ENCODE peak calls at places on chromosomes 13 and 19, in nine cellular contexts. Q, X, N, B, W, T, V, J and P are unnamed samples.
A peak's percentile ranks its signal among the peaks of the same experiment; 100 is the strongest.

GRCh38 chr13:111595276-111595675 is 274.8 kb downstream of the TEX29 start:
- DNase-seq in T (no peak), V (no peak), W (no peak), B (no peak), X (no peak), N (no peak), Q (no peak), J (no peak), P (no peak)

GRCh38 chr13:112907286-112907685 is 61.7 kb upstream of the MCF2L start:
- DNase-seq in J (no peak), T (no peak), X (no peak), N (no peak), V (no peak), B (no peak), W (no peak), Q (no peak), P (no peak)

GRCh38 chr13:83620535-83621220 is 261.6 kb downstream of the SLITRK1 start:
- DNase-seq in W (peak; percentile 13), N (no peak), V (no peak), X (peak; percentile 76), J (no peak), B (peak; percentile 71), T (no peak), Q (no peak), P (no peak)

GRCh38 chr19:18915639-18916038 is 3.5 kb downstream of the COPE start:
- DNase-seq in Q (no peak), T (peak; percentile 80), B (peak; percentile 55), W (peak; percentile 50), J (peak; percentile 53), V (peak; percentile 72), X (peak; percentile 62), N (peak; percentile 69), P (peak; percentile 41)

GRCh38 chr13:59364508-59365187 is 799.1 kb downstream of the DIAPH3 start:
- DNase-seq in V (peak; percentile 52), J (no peak), W (no peak), Q (no peak), X (peak; percentile 2), N (peak; percentile 24), B (no peak), T (peak; percentile 62), P (no peak)

GRCh38 chr13:64928704-64929499 is 2301.2 kb downstream of the PCDH9 start:
- DNase-seq in T (no peak), N (no peak), Q (peak; percentile 11), J (no peak), V (no peak), B (peak; percentile 70), X (peak; percentile 75), W (peak; percentile 42), P (no peak)

GRCh38 chr13:59450218-59450617 is 713.5 kb downstream of the DIAPH3 start:
- DNase-seq in V (no peak), N (no peak), X (no peak), J (no peak), W (no peak), B (no peak), Q (no peak), T (peak; percentile 15), P (no peak)

GRCh38 chr13:23867027-23867491 is 22.1 kb downstream of the MIPEP start:
- DNase-seq in J (no peak), Q (peak; percentile 44), B (peak; percentile 64), X (peak; percentile 78), T (no peak), N (peak; percentile 18), V (no peak), W (no peak), P (no peak)

GRCh38 chr19:47663435-47663910 is 49.7 kb upstream of the EHD2 start:
- DNase-seq in V (no peak), T (no peak), B (peak; percentile 89), J (no peak), Q (peak; percentile 52), X (peak; percentile 92), W (no peak), N (no peak), P (no peak)
- TF ChIP-seq EZH2phosphoT487 in V (no peak), T (no peak), B (no peak), J (no peak), Q (no peak), X (peak; percentile 39), W (no peak), N (no peak), P (no peak)

DNA sequence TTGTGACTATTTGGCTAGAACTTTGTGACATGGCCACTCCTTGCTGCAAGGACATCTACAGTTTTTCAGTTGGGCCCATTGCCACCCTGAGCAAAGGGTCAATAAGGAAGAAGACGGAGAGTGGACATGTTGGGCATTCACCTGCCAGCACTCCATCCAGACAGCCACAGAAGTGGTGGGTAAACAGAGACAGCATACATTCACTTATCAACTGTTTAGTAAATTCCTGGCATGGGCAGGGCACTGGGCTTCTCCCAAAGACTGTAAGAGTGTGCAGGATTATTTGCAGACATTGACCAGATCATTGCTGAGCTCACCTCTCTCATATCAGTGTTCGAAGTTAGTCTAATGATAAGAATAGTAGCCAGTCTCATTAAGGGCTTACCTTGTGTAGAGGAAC is 29.2 kb downstream of the SIPA1L3 start:
- DNase-seq in V (no peak), X (no peak), N (no peak), T (no peak), B (no peak), W (no peak), J (no peak), Q (peak; percentile 38), P (no peak)
- H2AFZ ChIP-seq in V (no peak overlapping the region), X (no peak overlapping the region), N (no peak overlapping the region), T (no peak overlapping the region), B (no peak overlapping the region), W (no peak overlapping the region), J (no peak overlapping the region), Q (no peak overlapping the region), P (no peak overlapping the region)

GRCh38 chr19:920051-920857 is 3.1 kb downstream of the KISS1R start:
- DNase-seq in T (no peak), X (peak; percentile 55), N (peak; percentile 46), W (no peak), Q (peak; percentile 77), B (peak; percentile 38), V (peak; percentile 65), J (peak; percentile 10), P (no peak)
- H3K27ac ChIP-seq in T (no peak overlapping the region), X (no peak overlapping the region), N (no peak overlapping the region), W (no peak overlapping the region), Q (no peak overlapping the region), B (no peak overlapping the region), V (no peak overlapping the region), J (no peak overlapping the region), P (no peak overlapping the region)

DNA sequence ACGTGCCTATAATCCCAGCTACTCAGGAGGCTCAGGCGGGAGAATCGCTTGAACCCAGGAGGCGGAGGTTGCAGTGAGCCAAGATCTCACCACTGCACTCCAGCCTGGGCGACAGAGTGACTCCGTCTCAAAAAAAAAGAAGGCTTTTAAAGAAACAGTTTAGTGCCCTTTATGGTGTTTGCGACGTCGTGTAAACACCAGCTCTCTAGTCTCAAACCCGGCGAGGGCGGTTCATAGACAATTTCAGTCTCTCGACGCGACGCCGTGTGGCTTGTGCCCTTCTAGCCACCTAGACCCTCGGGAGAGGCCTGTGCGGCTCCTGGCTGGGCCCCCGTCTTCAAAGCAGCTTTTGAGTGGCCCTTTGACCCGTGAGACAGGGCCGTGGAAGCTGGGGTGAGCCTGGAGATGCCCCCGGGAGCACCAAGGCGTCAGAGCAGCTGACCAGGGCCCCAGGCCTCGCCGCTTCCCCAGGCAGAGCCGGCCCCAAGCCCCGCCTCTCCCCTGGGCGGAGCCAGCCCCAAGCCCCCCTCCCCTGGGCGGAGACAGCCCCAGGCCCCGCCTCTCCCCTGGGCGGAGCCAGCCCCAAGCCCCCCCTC is 5.0 kb upstream of the MADCAM1 start:
- DNase-seq in N (no peak), J (no peak), T (peak; percentile 58), B (peak; percentile 28), X (peak; percentile 37), Q (peak; percentile 26), W (no peak), V (peak; percentile 48), P (peak; percentile 58)
- TF ChIP-seq EZH2phosphoT487 in N (no peak), J (no peak), T (no peak), B (no peak), X (no peak), Q (no peak), W (no peak), V (no peak), P (no peak)

GRCh38 chr13:75101348-75101747 is 380.6 kb downstream of the TBC1D4 start:
- DNase-seq in J (no peak), Q (no peak), N (no peak), V (no peak), X (no peak), W (no peak), B (no peak), T (no peak), P (no peak)

DNA sequence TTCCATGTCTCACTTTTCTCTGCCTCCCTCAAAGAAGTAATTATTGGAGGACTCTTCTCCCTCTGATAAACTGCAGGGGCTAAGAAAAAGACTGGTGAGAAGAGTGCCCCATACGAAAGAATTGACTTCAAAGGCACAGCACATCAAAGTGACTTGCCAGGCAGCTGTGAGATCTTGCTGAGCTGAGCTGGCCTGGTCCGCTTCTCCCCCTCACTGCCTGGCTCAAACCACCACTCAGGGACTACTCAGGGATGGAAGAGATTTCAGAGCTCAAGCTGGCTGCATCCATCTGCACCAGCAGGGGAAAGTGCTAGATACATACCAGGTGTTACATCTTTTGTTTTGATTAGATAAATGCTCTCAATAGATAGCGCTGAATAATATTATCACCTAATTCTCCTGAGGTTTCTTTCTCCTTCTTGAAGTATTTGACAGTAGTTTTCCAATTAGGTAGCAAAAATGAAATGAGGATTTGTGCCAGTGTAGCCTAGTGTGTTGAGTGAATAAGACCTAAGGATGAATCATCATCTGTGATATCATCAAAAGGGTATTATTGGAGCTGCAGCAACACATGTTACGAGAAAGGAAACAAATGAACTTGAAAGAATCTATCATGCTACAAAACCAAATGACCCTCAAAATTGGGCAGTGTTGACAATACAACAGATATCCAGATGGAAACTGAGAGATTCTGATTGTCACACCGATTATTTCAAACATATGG is 379.8 kb downstream of the TBC1D4 start:
- DNase-seq in N (peak; percentile 54), V (peak; percentile 36), J (no peak), X (peak; percentile 22), B (peak; percentile 41), Q (no peak), W (no peak), T (no peak), P (no peak)
- H2AFZ ChIP-seq in N (peak overlapping the region; percentile 27), V (no peak overlapping the region), J (no peak overlapping the region), X (no peak overlapping the region), B (no peak overlapping the region), Q (no peak overlapping the region), W (no peak overlapping the region), T (no peak overlapping the region), P (no peak overlapping the region)

GRCh38 chr19:36110487-36111199 is at the start of gene OVOL3:
- DNase-seq in V (peak; percentile 85), B (no peak), X (no peak), N (peak; percentile 80), J (no peak), Q (no peak), W (no peak), T (no peak), P (peak; percentile 9)
- H3K27ac ChIP-seq in V (peak within 1 kb of the TSS; percentile 32), B (no peak within 1 kb of the TSS), X (no peak within 1 kb of the TSS), N (peak within 1 kb of the TSS; percentile 54), J (no peak within 1 kb of the TSS), Q (no peak within 1 kb of the TSS), W (no peak within 1 kb of the TSS), T (no peak within 1 kb of the TSS), P (no peak within 1 kb of the TSS)